ENCODE peak calls at places on chromosome 20, in four cellular contexts. One of them, this sample, is unnamed.

GRCh38 chr20:61806314-61806713 is 259.4 kb downstream of the TAF4 start:
- DNase-seq in activated T-cell treated with anti-CD3 and anti-CD28 coated beads for 1 hour: no peak
- DNase-seq in heart left ventricle: no peak
- DNase-seq in T-helper 1 cell: no peak
- DNase-seq in this sample: no peak

GRCh38 chr20:15637971-15638754 is 935.1 kb downstream of the KIF16B start:
- DNase-seq in T-helper 1 cell: no peak
- DNase-seq in heart left ventricle: no peak
- DNase-seq in activated T-cell treated with anti-CD3 and anti-CD28 coated beads for 1 hour: no peak
- DNase-seq in this sample: no peak

GRCh38 chr20:63059684-63060056 is 52.9 kb upstream of the BHLHE23 start:
- DNase-seq in activated T-cell treated with anti-CD3 and anti-CD28 coated beads for 1 hour: no peak
- DNase-seq in T-helper 1 cell: no peak
- DNase-seq in heart left ventricle: no peak
- DNase-seq in this sample: no peak

GRCh38 chr20:24795444-24795843 is 153.6 kb upstream of the CST7 start:
- DNase-seq in heart left ventricle: no peak
- DNase-seq in T-helper 1 cell: no peak
- DNase-seq in activated T-cell treated with anti-CD3 and anti-CD28 coated beads for 1 hour: no peak
- DNase-seq in this sample: no peak

GRCh38 chr20:58032599-58032998 is 195.9 kb downstream of the ANKRD60 start:
- DNase-seq in heart left ventricle: no peak
- DNase-seq in activated T-cell treated with anti-CD3 and anti-CD28 coated beads for 1 hour: no peak
- DNase-seq in T-helper 1 cell: no peak
- DNase-seq in this sample: no peak

GRCh38 chr20:45685896-45686295 is 15.9 kb upstream of the WFDC11 start:
- DNase-seq in T-helper 1 cell: no peak
- DNase-seq in heart left ventricle: no peak
- DNase-seq in activated T-cell treated with anti-CD3 and anti-CD28 coated beads for 1 hour: no peak
- DNase-seq in this sample: no peak

GRCh38 chr20:35271904-35272303 is 6.0 kb downstream of the MMP24OS start:
- DNase-seq in activated T-cell treated with anti-CD3 and anti-CD28 coated beads for 1 hour: no peak
- DNase-seq in T-helper 1 cell: no peak
- DNase-seq in heart left ventricle: no peak
- DNase-seq in this sample: no peak

GRCh38 chr20:49846206-49846807 is 33.7 kb downstream of the SLC9A8 start:
- DNase-seq in heart left ventricle: peak; percentile 38
- DNase-seq in activated T-cell treated with anti-CD3 and anti-CD28 coated beads for 1 hour: peak; percentile 30
- DNase-seq in T-helper 1 cell: peak; percentile 45
- DNase-seq in this sample: peak; percentile 50

GRCh38 chr20:40090236-40090635 is 598.8 kb downstream of the MAFB start:
- DNase-seq in activated T-cell treated with anti-CD3 and anti-CD28 coated beads for 1 hour: no peak
- DNase-seq in heart left ventricle: no peak
- DNase-seq in T-helper 1 cell: no peak
- DNase-seq in this sample: no peak

GRCh38 chr20:18428490-18429173 is 38.2 kb downstream of the DZANK1 start:
- DNase-seq in T-helper 1 cell: no peak
- DNase-seq in activated T-cell treated with anti-CD3 and anti-CD28 coated beads for 1 hour: no peak
- DNase-seq in heart left ventricle: peak; percentile 29
- DNase-seq in this sample: no peak

GRCh38 chr20:33539129-33539528 is 49.2 kb downstream of the CBFA2T2 start:
- DNase-seq in activated T-cell treated with anti-CD3 and anti-CD28 coated beads for 1 hour: no peak
- DNase-seq in heart left ventricle: no peak
- DNase-seq in T-helper 1 cell: no peak
- DNase-seq in this sample: no peak

GRCh38 chr20:21554985-21555384 is 41.1 kb upstream of the NKX2-2 start:
- DNase-seq in heart left ventricle: no peak
- DNase-seq in T-helper 1 cell: no peak
- DNase-seq in activated T-cell treated with anti-CD3 and anti-CD28 coated beads for 1 hour: no peak
- DNase-seq in this sample: no peak

GRCh38 chr20:40741507-40742106 is 52.6 kb upstream of the MAFB start:
- DNase-seq in activated T-cell treated with anti-CD3 and anti-CD28 coated beads for 1 hour: no peak
- DNase-seq in heart left ventricle: peak; percentile 26
- DNase-seq in T-helper 1 cell: peak; percentile 11
- DNase-seq in this sample: peak; percentile 24

GRCh38 chr20:63740501-63741353 is 1.2 kb downstream of the SLC2A4RG start:
- DNase-seq in activated T-cell treated with anti-CD3 and anti-CD28 coated beads for 1 hour: no peak
- DNase-seq in heart left ventricle: peak; percentile 93
- DNase-seq in T-helper 1 cell: peak; percentile 32
- DNase-seq in this sample: peak; percentile 44

GRCh38 chr20:58839474-58839874 is 11.2 kb downstream of the GNAS-AS1 start:
- DNase-seq in heart left ventricle: no peak
- DNase-seq in T-helper 1 cell: peak; percentile 26
- DNase-seq in activated T-cell treated with anti-CD3 and anti-CD28 coated beads for 1 hour: peak; percentile 33
- DNase-seq in this sample: no peak

GRCh38 chr20:55333798-55334197 is 671.5 kb downstream of the CBLN4 start:
- DNase-seq in heart left ventricle: no peak
- DNase-seq in T-helper 1 cell: no peak
- DNase-seq in activated T-cell treated with anti-CD3 and anti-CD28 coated beads for 1 hour: no peak
- DNase-seq in this sample: no peak

GRCh38 chr20:9918360-9918759 is 79.5 kb upstream of the PAK5 start:
- DNase-seq in heart left ventricle: no peak
- DNase-seq in activated T-cell treated with anti-CD3 and anti-CD28 coated beads for 1 hour: no peak
- DNase-seq in T-helper 1 cell: no peak
- DNase-seq in this sample: no peak

GRCh38 chr20:3041818-3042504 is 1.5 kb upstream of the GNRH2 start:
- DNase-seq in T-helper 1 cell: no peak
- DNase-seq in heart left ventricle: no peak
- DNase-seq in activated T-cell treated with anti-CD3 and anti-CD28 coated beads for 1 hour: no peak
- DNase-seq in this sample: no peak